ENCODE peak calls at places on chromosome 2, in eight cellular contexts. M is AG10803, X is fibroblast of lung, Z is H9, R is IMR-90, Y is thoracic aorta, A is MCF 10A, G is tibial artery. F is an unnamed sample.

GRCh38 chr2:37262510-37262909 is 31.1 kb downstream of the NDUFAF7 start:
- DNase-seq in Y (no peak), G (no peak), Z (no peak), R (no peak), M (no peak), X (no peak), A (no peak), F (no peak)

GRCh38 chr2:168717790-168718502 is 84.5 kb upstream of the NOSTRIN start:
- DNase-seq in A (no peak), X (no peak), Z (no peak), G (no peak), M (peak; percentile 29), R (no peak), Y (no peak), F (no peak)

GRCh38 chr2:132282911-132283310 is 121.2 kb upstream of the ANKRD30BL start:
- DNase-seq in X (no peak), Z (no peak), Y (no peak), M (no peak), R (no peak), G (no peak), A (no peak), F (no peak)

GRCh38 chr2:46351388-46352141 is 54.4 kb downstream of the EPAS1 start:
- DNase-seq in X (no peak), G (no peak), A (no peak), R (no peak), Y (no peak), Z (peak; percentile 54), M (no peak), F (no peak)

GRCh38 chr2:150803689-150804398 is 316.4 kb upstream of the RND3 start:
- DNase-seq in M (no peak), G (no peak), X (no peak), R (no peak), Y (no peak), Z (peak; percentile 37), A (no peak), F (no peak)

GRCh38 chr2:241291152-241291551 is 24.3 kb downstream of the HDLBP start:
- DNase-seq in M (no peak), G (no peak), Y (no peak), Z (no peak), A (no peak), X (no peak), R (no peak), F (no peak)

GRCh38 chr2:211816739-211817138 is 721.9 kb downstream of the ERBB4 start:
- DNase-seq in Y (no peak), X (no peak), M (no peak), G (no peak), A (no peak), Z (no peak), R (no peak), F (no peak)

GRCh38 chr2:43065036-43065435 is 161.4 kb downstream of the ZFP36L2 start:
- DNase-seq in X (no peak), Z (no peak), A (no peak), Y (no peak), R (no peak), M (no peak), G (no peak), F (no peak)

GRCh38 chr2:176129013-176129796 is at the start of gene HOXD8:
- DNase-seq in A (no peak), Y (no peak), R (peak; percentile 9), G (no peak), M (peak; percentile 96), Z (peak; percentile 65), X (peak; percentile 22), F (no peak)

GRCh38 chr2:49917654-49918053 is 763.3 kb upstream of the FSHR start:
- DNase-seq in X (no peak), M (no peak), A (no peak), R (no peak), Y (no peak), Z (no peak), G (no peak), F (no peak)

GRCh38 chr2:134260726-134261125 is 6.9 kb downstream of the MGAT5 start:
- DNase-seq in Z (no peak), G (no peak), R (peak; percentile 90), X (peak; percentile 94), M (peak; percentile 95), A (no peak), Y (no peak), F (no peak)

GRCh38 chr2:60528366-60528765 is 25.1 kb downstream of the BCL11A start:
- DNase-seq in M (peak; percentile 77), G (no peak), A (no peak), Z (no peak), R (no peak), Y (no peak), X (no peak), F (no peak)

GRCh38 chr2:168311265-168311925 is 64.0 kb upstream of the STK39 start:
- DNase-seq in M (no peak), R (no peak), Z (no peak), Y (no peak), X (no peak), G (no peak), A (no peak), F (no peak)

GRCh38 chr2:47190188-47190818 is 35.2 kb upstream of the STPG4 start:
- DNase-seq in G (no peak), Y (no peak), R (peak; percentile 84), Z (no peak), X (no peak), A (no peak), M (peak; percentile 73), F (peak; percentile 27)

GRCh38 chr2:142874293-142874814 is 3.1 kb upstream of the KYNU start:
- DNase-seq in A (peak; percentile 99), Z (no peak), X (peak; percentile 97), M (peak; percentile 86), G (peak; percentile 60), R (peak; percentile 95), Y (no peak), F (peak; percentile 81)

GRCh38 chr2:138877421-138877820 is 97.2 kb upstream of the NXPH2 start:
- DNase-seq in Y (no peak), G (no peak), A (no peak), R (no peak), Z (no peak), X (no peak), M (no peak), F (no peak)

GRCh38 chr2:128644156-128644555 is 325.5 kb upstream of the HS6ST1 start:
- DNase-seq in M (no peak), A (no peak), G (no peak), Z (peak; percentile 77), Y (no peak), R (no peak), X (no peak), F (no peak)

DNA sequence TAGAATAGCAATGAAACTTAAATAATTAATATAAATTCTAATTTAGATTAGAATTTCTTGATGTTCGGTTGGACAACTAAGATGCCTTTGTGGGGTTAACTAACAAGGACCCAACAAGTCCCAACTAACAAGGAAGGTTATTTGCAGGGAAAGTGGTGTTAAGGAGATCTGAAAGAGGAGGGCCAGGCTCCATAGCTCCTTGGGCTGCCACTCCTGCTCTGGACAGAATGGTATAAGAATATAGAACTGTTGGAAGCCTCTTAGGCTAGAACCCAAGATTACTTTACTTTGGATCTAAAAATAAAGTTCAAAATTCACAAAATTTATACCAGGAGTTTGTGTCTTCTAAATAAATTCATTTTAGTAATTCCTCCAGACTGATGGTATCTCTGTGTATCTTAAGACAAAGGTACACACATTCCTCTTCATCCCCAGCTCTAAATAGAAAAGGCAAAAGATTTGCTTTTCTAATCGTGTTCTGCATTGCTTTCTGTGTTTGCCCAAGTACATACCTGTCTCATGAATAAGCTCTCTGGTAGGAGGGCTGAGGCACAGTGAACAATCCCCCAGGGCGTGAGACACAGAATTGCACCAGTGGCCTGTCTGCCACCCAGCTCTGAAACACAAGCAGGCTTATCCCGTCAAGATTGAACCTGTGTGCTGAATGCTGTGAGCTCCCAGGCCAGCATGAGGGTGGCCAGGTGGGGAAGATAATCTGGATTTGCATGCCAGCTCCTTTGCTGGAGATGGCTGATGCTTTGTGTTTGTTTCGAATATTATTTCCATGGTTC is 176.0 kb downstream of the ACKR3 start:
- DNase-seq in G (peak; percentile 49), X (peak; percentile 63), R (peak; percentile 55), M (peak; percentile 86), Y (no peak), A (peak; percentile 87), Z (no peak), F (peak; percentile 77)
- TF ChIP-seq CTCF in G (peak; percentile 13), X (no peak), R (no peak), M (peak; percentile 13), Y (peak; percentile 27), A (no peak), Z (no peak), F (no peak)

GRCh38 chr2:229748950-229749349 is 34.6 kb upstream of the DNER start:
- DNase-seq in Y (no peak), A (peak; percentile 16), R (no peak), G (no peak), M (no peak), X (no peak), Z (no peak), F (no peak)
- TF ChIP-seq CTCF in Y (no peak), A (peak; percentile 8), R (no peak), G (no peak), M (no peak), X (no peak), Z (peak; percentile 36), F (no peak)

DNA sequence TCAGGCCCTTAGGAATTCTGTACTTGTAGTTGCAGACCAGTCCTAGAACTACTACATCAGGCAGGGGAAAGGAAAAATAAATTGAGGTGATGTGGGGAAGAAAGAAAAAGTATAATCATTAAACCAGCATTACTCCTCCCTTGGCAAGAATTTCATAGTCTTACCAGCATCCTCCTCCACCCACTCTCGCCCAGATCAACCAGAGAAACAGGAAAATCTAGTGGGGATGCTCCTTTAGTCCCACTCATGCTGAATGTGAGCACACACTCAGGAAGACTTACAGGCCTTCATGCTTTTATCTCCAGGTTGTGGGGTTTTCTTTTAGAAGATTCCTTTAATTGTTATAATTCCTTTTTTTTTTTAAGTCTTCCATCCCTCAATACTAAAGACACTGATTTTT is 129.3 kb upstream of the CCDC150 start:
- DNase-seq in X (no peak), G (no peak), M (no peak), Y (no peak), Z (no peak), R (no peak), A (no peak), F (peak; percentile 62)
- TF ChIP-seq CTCF in X (no peak), G (no peak), M (no peak), Y (no peak), Z (no peak), R (no peak), A (no peak), F (no peak)

DNA sequence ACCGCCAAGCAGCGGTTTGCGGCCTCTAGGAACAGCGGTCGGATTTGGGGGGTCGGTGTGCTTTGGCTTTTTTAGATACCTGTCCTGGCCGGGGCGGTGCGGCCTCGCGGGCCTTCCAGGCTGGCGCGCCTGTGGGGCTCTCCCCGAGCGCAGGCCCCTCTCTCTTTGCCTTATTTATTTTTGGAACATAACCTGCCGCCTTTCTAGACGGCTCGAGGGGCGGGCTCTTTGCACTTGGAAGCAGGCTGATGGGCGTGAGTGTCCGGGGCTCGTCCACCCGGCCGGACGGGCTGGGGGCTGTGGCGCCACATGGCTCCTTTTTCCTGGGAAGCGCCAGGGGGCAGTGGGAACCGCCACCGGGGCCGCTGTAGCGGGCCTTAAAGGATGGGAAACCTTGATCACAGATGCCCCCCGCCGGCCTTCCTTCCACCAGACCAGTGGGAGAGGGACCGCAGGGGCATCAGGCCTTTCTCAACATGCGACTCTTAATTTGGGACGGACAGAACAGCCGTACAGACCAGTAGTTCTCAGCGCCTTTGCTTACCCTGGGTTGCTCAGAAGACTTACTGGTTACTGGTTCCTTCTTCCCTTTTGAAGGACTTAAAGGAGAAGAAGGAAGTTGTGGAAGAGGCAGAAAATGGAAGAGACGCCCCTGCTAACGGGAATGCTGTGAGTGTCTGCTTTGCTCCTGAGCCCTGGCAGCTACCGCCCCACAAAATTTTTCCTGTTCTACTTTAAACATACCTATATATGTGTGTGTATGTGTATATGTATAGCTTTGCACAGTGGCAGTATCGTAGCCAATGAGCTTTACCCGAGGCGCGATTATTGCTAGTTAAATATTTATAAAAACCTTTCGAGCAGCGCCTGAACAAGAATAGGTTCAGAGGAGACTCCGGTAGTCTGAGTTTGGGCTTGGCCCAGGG is 2.7 kb downstream of the PTMA start:
- DNase-seq in G (peak; percentile 48), Z (no peak), Y (no peak), X (peak; percentile 31), R (no peak), A (peak; percentile 22), M (peak; percentile 16), F (peak; percentile 43)
- TF ChIP-seq CTCF in G (no peak), Z (no peak), Y (no peak), X (no peak), R (peak; percentile 25), A (no peak), M (peak; percentile 36), F (no peak)

F was measured in Calu3.